ENCODE peak calls at places on chromosomes 5 and 9, in ten cellular contexts. G, F, L, S, E, V, C, D, H and W are unnamed samples.

GRCh38 chr5:1017691-1018455 is 9.3 kb downstream of the NKD2 start:
- DNase-seq in D (peak; percentile 69), V (no peak), H (no peak), F (no peak), E (no peak), L (no peak), G (no peak), C (no peak), S (no peak), W (no peak)

GRCh38 chr9:35257986-35258664 is 96.3 kb downstream of the UNC13B start:
- DNase-seq in E (no peak), L (no peak), G (no peak), V (no peak), S (no peak), C (no peak), F (no peak), D (no peak), H (no peak), W (no peak)

GRCh38 chr9:1083325-1083913 is 33.3 kb downstream of the DMRT2 start:
- DNase-seq in C (peak; percentile 56), H (no peak), D (peak; percentile 81), G (no peak), V (no peak), F (peak; percentile 12), S (no peak), L (no peak), E (no peak), W (peak; percentile 31)

GRCh38 chr9:127873886-127874285 is 3.6 kb downstream of the AK1 start:
- DNase-seq in H (no peak), V (no peak), D (peak; percentile 96), L (no peak), E (no peak), F (no peak), G (no peak), S (no peak), C (peak; percentile 61), W (no peak)

GRCh38 chr9:86975571-86975970 is 28.3 kb upstream of the GAS1 start:
- DNase-seq in V (no peak), G (no peak), D (no peak), E (no peak), H (no peak), S (no peak), L (no peak), C (no peak), F (no peak), W (no peak)

GRCh38 chr5:119028575-119028974 is 40.2 kb upstream of the DTWD2 start:
- DNase-seq in D (no peak), E (no peak), L (no peak), H (no peak), V (no peak), S (no peak), F (no peak), C (no peak), G (no peak), W (no peak)

GRCh38 chr5:120919017-120919416 is 454.9 kb downstream of the PRR16 start:
- DNase-seq in D (no peak), E (no peak), V (no peak), F (no peak), H (no peak), S (no peak), G (no peak), C (no peak), L (no peak), W (no peak)

GRCh38 chr9:38359297-38359653 is 33.2 kb upstream of the ALDH1B1 start:
- DNase-seq in V (no peak), C (no peak), F (no peak), E (no peak), G (no peak), L (no peak), H (no peak), S (no peak), D (no peak), W (no peak)

GRCh38 chr9:98495530-98495929 is 213.2 kb downstream of the GABBR2 start:
- DNase-seq in S (no peak), G (no peak), H (no peak), L (no peak), F (no peak), D (no peak), V (no peak), E (no peak), C (no peak), W (no peak)

GRCh38 chr5:180238631-180239030 is 29.6 kb upstream of the RASGEF1C start:
- DNase-seq in V (no peak), E (no peak), S (no peak), G (no peak), L (no peak), F (no peak), H (no peak), C (no peak), D (no peak), W (no peak)

GRCh38 chr5:95921501-95921900 is 40.1 kb downstream of the ELL2 start:
- DNase-seq in L (no peak), C (no peak), E (no peak), G (no peak), D (no peak), S (no peak), H (no peak), V (no peak), F (no peak), W (no peak)

GRCh38 chr5:169331292-169331852 is 30.4 kb upstream of the SLIT3 start:
- DNase-seq in L (no peak), C (peak; percentile 35), G (no peak), E (no peak), S (no peak), F (no peak), D (no peak), H (no peak), V (no peak), W (no peak)